ENCODE peak calls at places on chromosomes 13 and 19, in nine cellular contexts. Q is fibroblast of lung, Z is neural progenitor cell, X is cardiac muscle cell, M is prostate gland, B is BE2C, L is uterus, V is IMR-90, C is HCT116. P is an unnamed sample. For H3K36me3, the result is how much of the 10 kb centered on the place peaks cover.

GRCh38 chr13:60273971-60274370 is 110.2 kb upstream of the DIAPH3 start:
- DNase-seq in Q (no peak), Z (no peak), X (no peak), M (no peak), B (no peak), L (no peak), V (no peak), C (no peak), P (no peak)

GRCh38 chr19:10643166-10643967 is 10.8 kb upstream of the ILF3 start:
- DNase-seq in Q (no peak), Z (no peak), X (no peak), M (no peak), B (no peak), L (no peak), V (no peak), C (no peak), P (no peak)

GRCh38 chr19:30123611-30124010 is 181.6 kb downstream of the URI1 start:
- DNase-seq in Q (no peak), Z (no peak), X (no peak), M (no peak), B (no peak), L (no peak), V (no peak), C (no peak), P (no peak)

GRCh38 chr19:55679343-55680257 is 4.6 kb downstream of the EPN1 start:
- DNase-seq in Q (no peak), Z (no peak), X (no peak), M (no peak), B (peak), L (no peak), V (peak), C (no peak), P (no peak)

GRCh38 chr13:106205871-106206270 is 329.6 kb downstream of the EFNB2 start:
- DNase-seq in Q (no peak), Z (no peak), X (no peak), M (no peak), B (no peak), L (no peak), V (no peak), C (no peak), P (no peak)

GRCh38 chr13:22040810-22041364 is 370.0 kb downstream of the FGF9 start:
- DNase-seq in Q (no peak), Z (peak), X (no peak), M (no peak), B (no peak), L (no peak), V (no peak), C (no peak), P (no peak)

GRCh38 chr19:51691122-51692064 is 1.7 kb upstream of the SPACA6 start:
- DNase-seq in Q (peak), Z (peak), X (peak), M (no peak), B (peak), L (no peak), V (peak), C (no peak), P (no peak)

GRCh38 chr13:39419866-39420265 is 183.1 kb downstream of the LHFPL6 start:
- DNase-seq in Q (no peak), Z (peak), X (no peak), M (no peak), B (no peak), L (no peak), V (no peak), C (no peak), P (no peak)

GRCh38 chr19:3343619-3344502 is 22.5 kb upstream of the NFIC start:
- DNase-seq in Q (peak), Z (no peak), X (peak), M (peak), B (peak), L (peak), V (peak), C (peak), P (no peak)

GRCh38 chr13:97285221-97285955 is 63.3 kb downstream of the MBNL2 start:
- DNase-seq in Q (no peak), Z (no peak), X (no peak), M (no peak), B (no peak), L (no peak), V (no peak), C (no peak), P (no peak)

GRCh38 chr19:34480971-34481821 is at the start of gene WTIP:
- DNase-seq in Q (peak), Z (peak), X (peak), M (peak), B (no peak), L (peak), V (peak), C (peak), P (no peak)

GRCh38 chr13:100803091-100803490 is 128.5 kb upstream of the TMTC4 start:
- DNase-seq in Q (no peak), Z (no peak), X (no peak), M (no peak), B (no peak), L (no peak), V (no peak), C (no peak), P (no peak)

GRCh38 chr19:18128044-18128443 is 24.9 kb upstream of the PIK3R2 start:
- DNase-seq in Q (no peak), Z (no peak), X (no peak), M (no peak), B (no peak), L (no peak), V (peak), C (no peak), P (no peak)

GRCh38 chr19:38252935-38253691 is 3.1 kb downstream of the PPP1R14A start:
- DNase-seq in Q (peak), Z (peak), X (no peak), M (no peak), B (peak), L (peak), V (no peak), C (no peak), P (no peak)

GRCh38 chr13:31594056-31594455 is 145.3 kb upstream of the RXFP2 start:
- DNase-seq in Q (no peak), Z (no peak), X (no peak), M (no peak), B (no peak), L (no peak), V (no peak), C (no peak), P (no peak)

GRCh38 chr19:15010497-15011255 is 31.0 kb upstream of the SLC1A6 start:
- DNase-seq in Q (no peak), Z (peak), X (peak), M (no peak), B (no peak), L (no peak), V (no peak), C (no peak), P (no peak)

GRCh38 chr19:29371766-29372415 is 153.9 kb upstream of the VSTM2B start:
- DNase-seq in Q (no peak), Z (no peak), X (no peak), M (peak), B (no peak), L (no peak), V (no peak), C (no peak), P (no peak)

GRCh38 chr13:107969551-107969950 is 245.8 kb downstream of the LIG4 start:
- DNase-seq in Q (no peak), Z (no peak), X (no peak), M (no peak), B (no peak), L (no peak), V (no peak), C (no peak), P (no peak)

GRCh38 chr13:104571161-104571889 is 1505.1 kb upstream of the SLC10A2 start:
- DNase-seq in Q (peak), Z (peak), X (peak), M (peak), B (peak), L (peak), V (peak), C (peak), P (peak)

GRCh38 chr13:99085139-99085845 is 107.4 kb upstream of the DOCK9 start:
- DNase-seq in Q (no peak), Z (peak), X (no peak), M (no peak), B (no peak), L (no peak), V (no peak), C (no peak), P (no peak)

GRCh38 chr13:21015284-21015683 is 46.1 kb downstream of the LATS2 start:
- DNase-seq in Q (no peak), Z (no peak), X (peak), M (no peak), B (no peak), L (no peak), V (peak), C (no peak), P (no peak)

GRCh38 chr13:56864451-56864850 is 276.3 kb upstream of the PRR20A start:
- DNase-seq in Q (no peak), Z (no peak), X (no peak), M (no peak), B (no peak), L (no peak), V (no peak), C (no peak), P (no peak)

GRCh38 chr19:48492925-48493717 is 18.5 kb downstream of the LMTK3 start:
- DNase-seq in Q (peak), Z (peak), X (peak), M (peak), B (peak), L (peak), V (peak), C (peak), P (peak)

GRCh38 chr13:101398920-101399319 is 17.4 kb downstream of the NALCN start:
- DNase-seq in Q (peak), Z (no peak), X (peak), M (no peak), B (no peak), L (no peak), V (peak), C (no peak), P (no peak)

GRCh38 chr13:27079421-27079958 is 92.1 kb downstream of the USP12 start:
- DNase-seq in Q (peak), Z (peak), X (peak), M (no peak), B (no peak), L (no peak), V (peak), C (no peak), P (no peak)

GRCh38 chr19:46885411-46885810 is 24.6 kb downstream of the ARHGAP35 start:
- DNase-seq in Q (no peak), Z (no peak), X (no peak), M (no peak), B (no peak), L (no peak), V (no peak), C (no peak), P (no peak)

GRCh38 chr13:40732658-40733057 is 38.3 kb downstream of the MRPS31 start:
- DNase-seq in Q (no peak), Z (no peak), X (no peak), M (no peak), B (no peak), L (no peak), V (no peak), C (no peak), P (no peak)

GRCh38 chr19:8352134-8352827 is 9.2 kb upstream of the KANK3 start:
- DNase-seq in Q (no peak), Z (peak), X (peak), M (no peak), B (no peak), L (no peak), V (peak), C (no peak), P (no peak)

GRCh38 chr13:21871302-21871862 is 200.5 kb downstream of the FGF9 start:
- DNase-seq in Q (no peak), Z (no peak), X (no peak), M (no peak), B (no peak), L (no peak), V (no peak), C (no peak), P (no peak)

GRCh38 chr19:13022111-13022858 is 27.0 kb downstream of the NFIX start:
- DNase-seq in Q (peak), Z (no peak), X (peak), M (no peak), B (no peak), L (peak), V (peak), C (no peak), P (no peak)

GRCh38 chr19:19327672-19328071 is 7.0 kb downstream of the MAU2 start:
- DNase-seq in Q (no peak), Z (no peak), X (no peak), M (no peak), B (no peak), L (no peak), V (no peak), C (no peak), P (no peak)
- H3K36me3 ChIP-seq in Q (under half), Z (under half), X (under half), M (under half), B (under half), L (under half), V (under half), C (under half), P (under half)

GRCh38 chr19:6481541-6482342 is at the start of gene DENND1C:
- DNase-seq in Q (no peak), Z (peak), X (peak), M (no peak), B (peak), L (no peak), V (no peak), C (no peak), P (no peak)
- TF ChIP-seq CTCF in Q (peak), Z (peak), X (peak), M (no peak), B (peak), L (no peak), V (peak), C (peak), P (peak)

DNA sequence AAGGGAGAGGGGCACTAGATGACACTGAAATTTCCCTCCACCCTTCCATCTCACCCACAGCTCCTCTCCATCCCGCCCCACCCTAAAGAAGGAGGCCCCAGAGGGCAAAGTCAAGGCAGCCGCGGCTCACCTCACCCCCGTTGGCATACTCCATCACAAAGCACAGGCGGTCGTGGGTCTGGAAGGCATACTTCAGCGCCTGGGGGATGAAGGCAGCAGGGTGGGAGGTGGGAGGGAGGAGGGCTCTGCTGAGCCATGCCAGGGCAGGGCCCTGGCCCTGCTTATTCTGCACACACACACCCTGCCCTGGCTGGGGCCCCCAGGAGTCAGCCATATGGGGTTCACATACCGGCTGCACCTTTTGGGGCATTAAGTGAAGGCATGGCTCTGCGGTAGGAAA is 12.3 kb upstream of the CCNP start:
- DNase-seq in Q (no peak), Z (no peak), X (no peak), M (no peak), B (no peak), L (no peak), V (no peak), C (no peak), P (no peak)
- H3K36me3 ChIP-seq in Q (under half), Z (under half), X (under half), M (under half), B (half or more), L (under half), V (half or more), C (under half), P (half or more)

GRCh38 chr19:36060430-36060829 is 5.7 kb downstream of the WDR62 start:
- DNase-seq in Q (peak), Z (peak), X (peak), M (no peak), B (peak), L (peak), V (peak), C (no peak), P (no peak)
- TF ChIP-seq CTCF in Q (peak), Z (peak), X (peak), M (peak), B (peak), L (no peak), V (peak), C (peak), P (no peak)

GRCh38 chr19:1430201-1430621 is 8.0 kb upstream of the RPS15 start:
- DNase-seq in Q (no peak), Z (no peak), X (no peak), M (no peak), B (no peak), L (no peak), V (no peak), C (no peak), P (no peak)
- H3K36me3 ChIP-seq in Q (under half), Z (under half), X (under half), M (under half), B (half or more), L (under half), V (half or more), C (half or more), P (under half)

GRCh38 chr19:45147835-45148676 is 12.7 kb downstream of the NKPD1 start:
- DNase-seq in Q (no peak), Z (peak), X (no peak), M (no peak), B (peak), L (no peak), V (no peak), C (no peak), P (no peak)
- TF ChIP-seq CTCF in Q (no peak), Z (peak), X (no peak), M (no peak), B (no peak), L (no peak), V (no peak), C (no peak), P (no peak)

DNA sequence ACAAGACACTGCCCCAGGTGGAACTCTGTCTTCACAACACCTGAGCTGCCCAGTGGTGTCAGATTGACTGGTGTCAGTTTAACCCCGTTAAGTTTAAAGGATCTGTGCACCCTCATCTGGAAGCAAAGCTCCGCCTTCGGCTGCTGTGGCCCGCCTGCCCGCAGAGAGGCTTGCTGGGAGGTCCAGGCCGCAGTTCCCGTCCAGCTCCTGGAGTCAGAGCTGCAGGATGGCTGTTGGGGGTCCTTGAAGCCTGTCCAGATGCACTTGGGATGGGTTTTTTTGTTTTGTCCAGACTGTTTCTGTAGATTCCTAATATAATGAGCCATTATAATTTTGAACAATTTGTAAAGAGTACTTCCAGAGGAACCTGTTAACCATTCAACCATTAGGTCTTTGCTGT is 16.1 kb downstream of the CUL4A start:
- DNase-seq in Q (no peak), Z (no peak), X (no peak), M (no peak), B (no peak), L (no peak), V (no peak), C (no peak), P (no peak)
- H3K36me3 ChIP-seq in Q (under half), Z (under half), X (under half), M (under half), B (half or more), L (under half), V (half or more), C (under half), P (under half)

DNA sequence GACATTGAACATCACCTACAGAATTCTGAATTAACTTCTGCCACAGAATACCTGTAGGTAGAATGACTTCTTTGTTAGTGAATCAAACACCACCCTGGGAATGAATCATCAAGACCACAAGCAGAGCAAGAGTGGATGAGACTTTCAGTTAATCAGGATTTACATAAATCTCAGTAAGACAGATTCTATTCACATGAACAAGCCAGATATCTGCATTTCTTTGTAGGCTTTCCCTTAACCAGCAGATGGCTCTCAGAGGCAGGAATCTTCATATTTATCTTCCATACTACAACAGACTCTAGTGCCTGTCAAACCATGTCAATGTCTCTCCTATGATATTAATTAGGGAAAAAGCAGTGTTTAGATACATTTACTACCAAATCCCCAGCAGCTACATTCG is 412.1 kb downstream of the KLF12 start:
- DNase-seq in Q (peak), Z (no peak), X (peak), M (no peak), B (no peak), L (no peak), V (peak), C (peak), P (no peak)
- TF ChIP-seq CTCF in Q (peak), Z (peak), X (peak), M (no peak), B (peak), L (no peak), V (peak), C (peak), P (peak)

DNA sequence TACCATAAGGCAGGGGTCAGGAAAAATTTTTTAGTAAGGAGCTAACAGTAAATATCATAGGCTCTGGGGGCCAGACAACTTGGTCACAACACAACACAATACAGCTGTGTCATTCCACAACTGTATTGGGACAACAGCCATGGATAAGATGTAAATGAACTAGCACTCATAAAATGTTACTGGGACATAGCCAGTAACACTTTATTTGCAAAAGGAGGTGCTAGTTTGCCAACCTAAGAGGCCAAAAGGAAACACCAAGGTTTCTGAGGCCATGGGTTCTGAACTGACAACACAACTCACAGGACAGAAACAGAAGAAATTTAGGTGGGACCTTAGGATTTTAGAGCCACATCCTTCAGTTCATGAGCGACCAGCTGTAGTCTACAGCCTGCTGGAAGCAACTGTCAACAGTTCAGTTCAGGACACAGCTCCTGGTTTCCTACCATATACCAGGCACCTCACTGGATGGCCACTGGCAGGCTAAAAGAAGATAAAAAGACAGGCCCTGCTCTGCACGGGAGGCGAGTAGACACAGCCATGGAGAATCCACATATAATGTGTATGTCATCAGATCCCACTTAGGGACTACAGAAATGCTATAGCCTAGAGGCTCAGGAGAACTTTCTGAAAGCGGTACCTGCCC is 23.9 kb downstream of the DZIP1 start:
- DNase-seq in Q (no peak), Z (no peak), X (no peak), M (no peak), B (no peak), L (no peak), V (no peak), C (no peak), P (no peak)
- H3K36me3 ChIP-seq in Q (under half), Z (under half), X (under half), M (under half), B (half or more), L (under half), V (half or more), C (under half), P (under half)